ENCODE peak calls at places on chromosomes 2 and 18, in four cellular contexts. M is WTC11, F is K562, N is SK-N-SH. X is an unnamed sample.
A peak's percentile ranks its signal among the peaks of the same experiment; 100 is the strongest.

GRCh38 chr18:49055787-49056186 is 105.0 kb upstream of the SMAD7 start:
- DNase-seq in M (no peak), F (peak; percentile 56), N (no peak), X (no peak)

GRCh38 chr18:68417166-68417776 is 297.6 kb downstream of the TMX3 start:
- DNase-seq in M (no peak), F (no peak), N (no peak), X (no peak)

GRCh38 chr2:70887208-70887549 is 48.5 kb upstream of the ATP6V1B1 start:
- DNase-seq in M (no peak), F (no peak), N (no peak), X (no peak)

GRCh38 chr2:79447462-79447861 is 65.4 kb upstream of the CTNNA2 start:
- DNase-seq in M (no peak), F (no peak), N (no peak), X (no peak)

GRCh38 chr2:74895031-74895425 is 61.1 kb downstream of the HK2 start:
- DNase-seq in M (no peak), F (no peak), N (no peak), X (no peak)

GRCh38 chr2:192347542-192347941 is 152.8 kb upstream of the TMEFF2 start:
- DNase-seq in M (no peak), F (no peak), N (no peak), X (no peak)

GRCh38 chr2:69483024-69483423 is 45.8 kb upstream of the NFU1 start:
- DNase-seq in M (no peak), F (no peak), N (no peak), X (no peak)

GRCh38 chr2:1505031-1505441 is 91.8 kb downstream of the TPO start:
- DNase-seq in M (no peak), F (no peak), N (no peak), X (no peak)

GRCh38 chr2:18117592-18117991 is 239.1 kb downstream of the KCNS3 start:
- DNase-seq in M (peak; percentile 61), F (peak; percentile 5), N (peak; percentile 19), X (peak; percentile 35)

GRCh38 chr2:133755515-133756311 is 187.4 kb upstream of the NCKAP5 start:
- DNase-seq in M (no peak), F (no peak), N (no peak), X (no peak)

GRCh38 chr18:13565228-13565627 is 161.1 kb downstream of the FAM210A start:
- DNase-seq in M (no peak), F (no peak), N (no peak), X (no peak)

GRCh38 chr2:100676346-100676745 is 113.6 kb downstream of the PDCL3 start:
- DNase-seq in M (no peak), F (no peak), N (no peak), X (no peak)

GRCh38 chr18:58525517-58525916 is 103.4 kb downstream of the ALPK2 start:
- DNase-seq in M (no peak), F (no peak), N (no peak), X (no peak)

GRCh38 chr2:120867290-120868231 is 131.9 kb downstream of the GLI2 start:
- DNase-seq in M (peak; percentile 55), F (peak; percentile 26), N (peak; percentile 84), X (no peak)

GRCh38 chr2:174442546-174443510 is 44.0 kb downstream of the GPR155 start:
- DNase-seq in M (no peak), F (no peak), N (no peak), X (no peak)

GRCh38 chr18:73355076-73355475 is 487.3 kb upstream of the NETO1 start:
- DNase-seq in M (no peak), F (no peak), N (no peak), X (no peak)

GRCh38 chr2:41928593-41928992 is 119.2 kb upstream of the PKDCC start:
- DNase-seq in M (no peak), F (no peak), N (no peak), X (no peak)

GRCh38 chr2:80246449-80247025 is 58.0 kb downstream of the LRRTM1 start:
- DNase-seq in M (no peak), F (no peak), N (no peak), X (no peak)

GRCh38 chr18:35334821-35335220 is 9.4 kb downstream of the ZNF24 start:
- DNase-seq in M (no peak), F (no peak), N (no peak), X (no peak)

GRCh38 chr2:196277002-196277401 is 105.6 kb upstream of the STK17B start:
- DNase-seq in M (no peak), F (peak; percentile 29), N (no peak), X (no peak)

DNA sequence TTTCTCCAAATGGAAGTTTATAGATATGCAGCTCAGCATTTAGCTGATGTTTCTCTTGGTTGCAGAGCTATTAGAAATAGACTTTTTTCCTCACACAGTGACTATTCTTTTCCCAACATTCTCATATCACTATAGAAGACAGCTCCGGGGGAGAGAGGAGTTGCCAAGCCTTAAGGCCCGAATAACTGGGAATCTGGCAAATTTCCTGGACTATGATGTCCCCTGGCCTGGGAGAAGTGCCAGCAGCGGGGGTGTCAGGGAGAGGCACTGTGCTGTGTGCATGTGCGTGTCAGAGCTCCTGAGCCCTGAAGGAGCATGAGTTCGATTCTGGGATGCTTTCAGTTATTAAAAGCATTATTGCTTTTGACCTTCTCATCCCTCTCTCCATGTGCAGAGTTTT is 311.0 kb downstream of the PRKCE start:
- DNase-seq in M (no peak), F (no peak), N (peak; percentile 68), X (no peak)
- TF ChIP-seq CTCF in M (no peak), F (no peak), N (no peak), X (no peak)

DNA sequence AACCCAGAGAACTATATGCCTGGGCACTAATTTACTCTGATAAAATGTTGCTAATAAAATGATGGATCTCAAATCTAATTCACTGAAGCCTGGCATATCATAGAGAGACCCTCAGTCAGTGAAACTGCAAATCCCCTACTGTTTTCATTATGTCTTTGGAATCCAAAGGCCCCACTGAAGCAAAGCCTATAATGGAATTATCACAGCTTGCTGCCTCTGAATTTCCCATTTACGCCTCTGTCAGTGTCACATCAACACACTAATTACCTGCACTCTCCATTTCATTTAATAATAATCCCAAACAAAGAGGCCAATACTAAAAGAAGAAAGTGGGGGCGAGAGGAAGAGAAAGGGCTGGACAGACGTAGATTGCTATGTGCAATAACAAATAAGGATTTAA is 470.9 kb downstream of the MBD2 start:
- DNase-seq in M (no peak), F (no peak), N (peak; percentile 28), X (no peak)
- TF ChIP-seq FOXJ3 in M (no peak), F (no peak), N (no peak), X (no peak)

GRCh38 chr2:33672896-33673295 is 73.8 kb upstream of the FAM98A start:
- DNase-seq in M (no peak), F (no peak), N (peak; percentile 6), X (no peak)

GRCh38 chr2:33673937-33674336 is 74.8 kb upstream of the FAM98A start:
- DNase-seq in M (no peak), F (no peak), N (peak; percentile 24), X (no peak)

GRCh38 chr2:33672389-33672788 is 73.3 kb upstream of the FAM98A start:
- DNase-seq in M (no peak), F (no peak), N (peak; percentile 47), X (no peak)

GRCh38 chr2:33671198-33671597 is 72.1 kb upstream of the FAM98A start:
- DNase-seq in M (no peak), F (no peak), N (no peak), X (no peak)

GRCh38 chr2:33670392-33670937 is 71.4 kb upstream of the FAM98A start:
- DNase-seq in M (peak; percentile 21), F (peak; percentile 7), N (no peak), X (no peak)
- TF ChIP-seq CTCF in M (peak; percentile 13), F (no peak), N (no peak), X (peak; percentile 6)

GRCh38 chr2:199458017-199458805 is 472 bp upstream of the SATB2 start:
- DNase-seq in M (peak; percentile 67), F (peak; percentile 75), N (no peak), X (no peak)
- TF ChIP-seq FOXJ3 in M (no peak), F (no peak), N (no peak), X (no peak)

GRCh38 chr2:49770919-49771318 is 616.6 kb upstream of the FSHR start:
- DNase-seq in M (peak; percentile 84), F (no peak), N (peak; percentile 35), X (peak; percentile 53)
- TF ChIP-seq CTCF in M (peak; percentile 59), F (no peak), N (peak; percentile 44), X (peak; percentile 94)

GRCh38 chr18:3693385-3693784 is 243.4 kb downstream of the TGIF1 start:
- DNase-seq in M (no peak), F (no peak), N (no peak), X (no peak)
- TF ChIP-seq FOXJ3 in M (no peak), F (no peak), N (no peak), X (no peak)

GRCh38 chr18:26646897-26647296 is 98.5 kb upstream of the KCTD1 start:
- DNase-seq in M (no peak), F (no peak), N (no peak), X (no peak)
- TF ChIP-seq CTCF in M (no peak), F (no peak), N (no peak), X (no peak)

X was measured in HepG2.